ENCODE peak calls at places on chromosome 13, in nine cellular contexts. One of them, this sample, is unnamed.

GRCh38 chr13:98681017-98681416 is 71.5 kb downstream of the SLC15A1 start:
- DNase-seq in ovary: no peak
- DNase-seq in naive thymus-derived CD4-positive, alpha-beta T cell: no peak
- DNase-seq in aorta: no peak
- DNase-seq in esophagus muscularis mucosa: no peak
- DNase-seq in dorsolateral prefrontal cortex: no peak
- DNase-seq in CD4-positive, alpha-beta T cell: no peak
- DNase-seq in fibroblast of lung: no peak
- DNase-seq in lung: no peak
- DNase-seq in this sample: no peak

GRCh38 chr13:41465215-41465907 is 8.0 kb downstream of the RGCC start:
- DNase-seq in ovary: no peak
- DNase-seq in naive thymus-derived CD4-positive, alpha-beta T cell: peak; percentile 63
- DNase-seq in aorta: no peak
- DNase-seq in esophagus muscularis mucosa: no peak
- DNase-seq in dorsolateral prefrontal cortex: no peak
- DNase-seq in CD4-positive, alpha-beta T cell: peak; percentile 85
- DNase-seq in fibroblast of lung: peak; percentile 88
- DNase-seq in lung: peak; percentile 45
- DNase-seq in this sample: no peak

GRCh38 chr13:93714171-93714570 is 487.6 kb downstream of the GPC6 start:
- DNase-seq in ovary: no peak
- DNase-seq in naive thymus-derived CD4-positive, alpha-beta T cell: no peak
- DNase-seq in aorta: no peak
- DNase-seq in esophagus muscularis mucosa: no peak
- DNase-seq in dorsolateral prefrontal cortex: no peak
- DNase-seq in CD4-positive, alpha-beta T cell: no peak
- DNase-seq in fibroblast of lung: peak; percentile 60
- DNase-seq in lung: no peak
- DNase-seq in this sample: no peak

GRCh38 chr13:80010286-80010831 is 330.6 kb downstream of the SPRY2 start:
- DNase-seq in ovary: no peak
- DNase-seq in naive thymus-derived CD4-positive, alpha-beta T cell: no peak
- DNase-seq in aorta: no peak
- DNase-seq in esophagus muscularis mucosa: no peak
- DNase-seq in dorsolateral prefrontal cortex: peak; percentile 28
- DNase-seq in CD4-positive, alpha-beta T cell: no peak
- DNase-seq in fibroblast of lung: no peak
- DNase-seq in lung: no peak
- DNase-seq in this sample: peak; percentile 12

GRCh38 chr13:20439261-20439660 is 86.4 kb downstream of the CRYL1 start:
- DNase-seq in ovary: no peak
- DNase-seq in naive thymus-derived CD4-positive, alpha-beta T cell: no peak
- DNase-seq in aorta: no peak
- DNase-seq in esophagus muscularis mucosa: no peak
- DNase-seq in dorsolateral prefrontal cortex: no peak
- DNase-seq in CD4-positive, alpha-beta T cell: no peak
- DNase-seq in fibroblast of lung: peak; percentile 70
- DNase-seq in lung: no peak
- DNase-seq in this sample: no peak

GRCh38 chr13:32761472-32761871 is 175.2 kb downstream of the PDS5B start:
- DNase-seq in ovary: no peak
- DNase-seq in naive thymus-derived CD4-positive, alpha-beta T cell: no peak
- DNase-seq in aorta: no peak
- DNase-seq in esophagus muscularis mucosa: no peak
- DNase-seq in dorsolateral prefrontal cortex: no peak
- DNase-seq in CD4-positive, alpha-beta T cell: no peak
- DNase-seq in fibroblast of lung: no peak
- DNase-seq in lung: no peak
- DNase-seq in this sample: no peak

GRCh38 chr13:77325371-77325941 is 1.4 kb downstream of the MYCBP2 start:
- DNase-seq in ovary: no peak
- DNase-seq in naive thymus-derived CD4-positive, alpha-beta T cell: no peak
- DNase-seq in aorta: no peak
- DNase-seq in esophagus muscularis mucosa: no peak
- DNase-seq in dorsolateral prefrontal cortex: no peak
- DNase-seq in CD4-positive, alpha-beta T cell: no peak
- DNase-seq in fibroblast of lung: peak; percentile 6
- DNase-seq in lung: no peak
- DNase-seq in this sample: no peak

GRCh38 chr13:94009696-94010095 is 469.8 kb downstream of the DCT start:
- DNase-seq in ovary: no peak
- DNase-seq in naive thymus-derived CD4-positive, alpha-beta T cell: no peak
- DNase-seq in aorta: no peak
- DNase-seq in esophagus muscularis mucosa: no peak
- DNase-seq in dorsolateral prefrontal cortex: no peak
- DNase-seq in CD4-positive, alpha-beta T cell: no peak
- DNase-seq in fibroblast of lung: peak; percentile 59
- DNase-seq in lung: no peak
- DNase-seq in this sample: no peak

GRCh38 chr13:111530137-111530536 is 209.7 kb downstream of the TEX29 start:
- DNase-seq in ovary: no peak
- DNase-seq in naive thymus-derived CD4-positive, alpha-beta T cell: no peak
- DNase-seq in aorta: no peak
- DNase-seq in esophagus muscularis mucosa: no peak
- DNase-seq in dorsolateral prefrontal cortex: no peak
- DNase-seq in CD4-positive, alpha-beta T cell: no peak
- DNase-seq in fibroblast of lung: no peak
- DNase-seq in lung: no peak
- DNase-seq in this sample: no peak

GRCh38 chr13:44932850-44933251 is 56.4 kb downstream of the NUFIP1 start:
- DNase-seq in ovary: no peak
- DNase-seq in naive thymus-derived CD4-positive, alpha-beta T cell: no peak
- DNase-seq in aorta: no peak
- DNase-seq in esophagus muscularis mucosa: no peak
- DNase-seq in dorsolateral prefrontal cortex: no peak
- DNase-seq in CD4-positive, alpha-beta T cell: no peak
- DNase-seq in fibroblast of lung: peak; percentile 64
- DNase-seq in lung: no peak
- DNase-seq in this sample: no peak

GRCh38 chr13:112776971-112777370 is 87.1 kb downstream of the ATP11A start:
- DNase-seq in ovary: peak; percentile 11
- DNase-seq in naive thymus-derived CD4-positive, alpha-beta T cell: no peak
- DNase-seq in aorta: no peak
- DNase-seq in esophagus muscularis mucosa: no peak
- DNase-seq in dorsolateral prefrontal cortex: no peak
- DNase-seq in CD4-positive, alpha-beta T cell: no peak
- DNase-seq in fibroblast of lung: no peak
- DNase-seq in lung: no peak
- DNase-seq in this sample: no peak

DNA sequence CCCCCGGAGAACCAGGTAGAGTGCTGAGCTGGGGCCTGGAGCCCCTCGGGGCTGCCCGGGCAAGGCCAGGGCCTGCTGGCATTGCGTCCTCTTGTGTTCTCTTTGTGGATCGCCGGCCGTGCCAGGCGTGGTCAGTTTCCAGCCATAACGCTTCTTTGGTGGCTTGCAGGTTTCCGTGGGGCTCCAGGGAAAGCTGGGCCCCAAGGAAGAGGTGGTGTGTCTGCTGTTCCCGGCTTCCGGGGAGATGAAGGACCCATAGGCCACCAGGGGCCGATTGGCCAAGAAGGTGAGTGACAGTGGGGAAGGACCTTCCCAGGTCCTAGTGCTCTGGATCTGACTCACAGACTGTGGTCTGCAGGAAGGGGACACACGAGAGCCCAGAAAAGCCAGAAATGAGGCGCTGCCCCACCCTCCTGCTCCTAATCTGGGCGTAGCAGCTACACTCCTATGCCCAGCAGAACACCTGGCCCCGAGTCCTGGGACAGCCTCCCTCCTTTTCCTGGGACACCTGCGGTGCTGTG is 57.5 kb downstream of the RAB20 start:
- DNase-seq in ovary: no peak
- DNase-seq in naive thymus-derived CD4-positive, alpha-beta T cell: no peak
- DNase-seq in aorta: no peak
- DNase-seq in esophagus muscularis mucosa: no peak
- DNase-seq in dorsolateral prefrontal cortex: no peak
- DNase-seq in CD4-positive, alpha-beta T cell: no peak
- DNase-seq in fibroblast of lung: no peak
- DNase-seq in lung: no peak
- DNase-seq in this sample: no peak
- H3K27ac ChIP-seq in ovary: no peak overlapping the region
- H3K27ac ChIP-seq in naive thymus-derived CD4-positive, alpha-beta T cell: no peak overlapping the region
- H3K27ac ChIP-seq in aorta: no peak overlapping the region
- H3K27ac ChIP-seq in esophagus muscularis mucosa: peak overlapping the region; percentile 57
- H3K27ac ChIP-seq in dorsolateral prefrontal cortex: no peak overlapping the region
- H3K27ac ChIP-seq in CD4-positive, alpha-beta T cell: no peak overlapping the region
- H3K27ac ChIP-seq in fibroblast of lung: no peak overlapping the region
- H3K27ac ChIP-seq in lung: peak overlapping the region; percentile 39
- H3K27ac ChIP-seq in this sample: no peak overlapping the region

GRCh38 chr13:29740961-29741360 is 109.5 kb downstream of the UBL3 start:
- DNase-seq in ovary: no peak
- DNase-seq in naive thymus-derived CD4-positive, alpha-beta T cell: no peak
- DNase-seq in aorta: no peak
- DNase-seq in esophagus muscularis mucosa: no peak
- DNase-seq in dorsolateral prefrontal cortex: no peak
- DNase-seq in CD4-positive, alpha-beta T cell: no peak
- DNase-seq in fibroblast of lung: no peak
- DNase-seq in lung: no peak
- DNase-seq in this sample: no peak

GRCh38 chr13:29748097-29748496 is 102.3 kb downstream of the UBL3 start:
- DNase-seq in ovary: no peak
- DNase-seq in naive thymus-derived CD4-positive, alpha-beta T cell: no peak
- DNase-seq in aorta: no peak
- DNase-seq in esophagus muscularis mucosa: no peak
- DNase-seq in dorsolateral prefrontal cortex: no peak
- DNase-seq in CD4-positive, alpha-beta T cell: no peak
- DNase-seq in fibroblast of lung: no peak
- DNase-seq in lung: no peak
- DNase-seq in this sample: no peak

GRCh38 chr13:29746167-29746677 is 104.2 kb downstream of the UBL3 start:
- DNase-seq in ovary: no peak
- DNase-seq in naive thymus-derived CD4-positive, alpha-beta T cell: no peak
- DNase-seq in aorta: no peak
- DNase-seq in esophagus muscularis mucosa: peak; percentile 5
- DNase-seq in dorsolateral prefrontal cortex: no peak
- DNase-seq in CD4-positive, alpha-beta T cell: no peak
- DNase-seq in fibroblast of lung: no peak
- DNase-seq in lung: no peak
- DNase-seq in this sample: no peak

GRCh38 chr13:29745704-29746103 is 104.7 kb downstream of the UBL3 start:
- DNase-seq in ovary: no peak
- DNase-seq in naive thymus-derived CD4-positive, alpha-beta T cell: no peak
- DNase-seq in aorta: no peak
- DNase-seq in esophagus muscularis mucosa: peak; percentile 82
- DNase-seq in dorsolateral prefrontal cortex: no peak
- DNase-seq in CD4-positive, alpha-beta T cell: no peak
- DNase-seq in fibroblast of lung: no peak
- DNase-seq in lung: no peak
- DNase-seq in this sample: no peak

DNA sequence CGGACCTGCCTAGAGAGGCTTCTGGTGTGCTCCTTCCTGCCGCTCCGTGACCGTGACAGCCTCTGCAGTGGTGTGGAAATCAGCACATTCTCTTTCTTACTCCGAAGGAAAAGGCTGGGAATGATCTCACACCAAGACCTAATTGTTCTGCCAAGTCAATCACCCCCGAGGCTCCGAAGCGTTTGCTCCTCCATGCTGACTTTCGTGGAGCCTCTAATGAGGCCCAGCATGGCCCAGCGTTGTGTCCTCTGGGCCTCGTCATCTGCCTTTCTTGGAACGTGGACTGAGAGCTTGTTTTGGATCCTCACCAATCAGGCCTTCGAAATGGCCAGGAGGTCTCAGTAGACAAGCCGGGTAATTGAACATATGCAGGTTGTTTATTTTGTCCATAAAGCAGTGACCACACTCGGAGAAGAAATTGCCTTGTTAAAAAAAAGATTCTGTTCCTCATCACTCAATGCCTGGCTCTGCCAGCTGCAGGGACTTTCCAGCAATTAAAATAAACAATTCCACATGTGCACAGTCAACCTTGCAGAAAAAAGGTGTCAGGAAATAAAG is 107.1 kb downstream of the UBL3 start:
- DNase-seq in ovary: no peak
- DNase-seq in naive thymus-derived CD4-positive, alpha-beta T cell: no peak
- DNase-seq in aorta: no peak
- DNase-seq in esophagus muscularis mucosa: peak; percentile 91
- DNase-seq in dorsolateral prefrontal cortex: no peak
- DNase-seq in CD4-positive, alpha-beta T cell: no peak
- DNase-seq in fibroblast of lung: peak; percentile 76
- DNase-seq in lung: no peak
- DNase-seq in this sample: no peak
- H3K27ac ChIP-seq in ovary: no peak overlapping the region
- H3K27ac ChIP-seq in naive thymus-derived CD4-positive, alpha-beta T cell: no peak overlapping the region
- H3K27ac ChIP-seq in aorta: no peak overlapping the region
- H3K27ac ChIP-seq in esophagus muscularis mucosa: peak overlapping the region; percentile 68
- H3K27ac ChIP-seq in dorsolateral prefrontal cortex: no peak overlapping the region
- H3K27ac ChIP-seq in CD4-positive, alpha-beta T cell: no peak overlapping the region
- H3K27ac ChIP-seq in fibroblast of lung: no peak overlapping the region
- H3K27ac ChIP-seq in lung: no peak overlapping the region
- H3K27ac ChIP-seq in this sample: no peak overlapping the region

DNA sequence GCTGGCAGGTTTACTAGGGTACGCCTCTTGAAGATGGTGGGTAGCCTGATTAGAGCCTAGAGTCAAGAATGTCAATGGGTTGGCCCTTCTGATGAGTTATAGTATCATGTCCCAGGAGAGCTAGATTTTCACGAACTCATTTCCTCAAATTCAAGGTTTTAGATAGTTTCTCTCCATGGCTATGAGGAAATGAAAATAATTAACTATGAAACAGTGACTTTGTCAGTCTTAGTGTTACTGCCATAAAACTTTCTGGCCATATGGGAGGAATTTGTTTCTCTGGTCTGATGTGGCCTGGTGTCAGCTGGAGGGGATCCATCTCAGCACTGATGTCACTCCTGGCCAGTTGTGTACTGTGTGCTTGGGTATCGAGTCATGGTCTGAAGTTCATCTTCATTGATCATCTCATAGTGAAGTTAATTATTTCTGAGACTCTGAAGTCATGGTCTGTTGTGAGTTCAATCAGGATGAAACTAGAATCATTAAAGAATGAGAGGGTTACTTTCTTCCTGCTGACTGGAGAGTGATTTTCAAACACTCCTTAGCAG is 49.4 kb upstream of the TNFSF11 start:
- DNase-seq in ovary: no peak
- DNase-seq in naive thymus-derived CD4-positive, alpha-beta T cell: no peak
- DNase-seq in aorta: no peak
- DNase-seq in esophagus muscularis mucosa: no peak
- DNase-seq in dorsolateral prefrontal cortex: no peak
- DNase-seq in CD4-positive, alpha-beta T cell: no peak
- DNase-seq in fibroblast of lung: no peak
- DNase-seq in lung: no peak
- DNase-seq in this sample: no peak
- H3K27ac ChIP-seq in ovary: no peak overlapping the region
- H3K27ac ChIP-seq in naive thymus-derived CD4-positive, alpha-beta T cell: no peak overlapping the region
- H3K27ac ChIP-seq in aorta: no peak overlapping the region
- H3K27ac ChIP-seq in esophagus muscularis mucosa: no peak overlapping the region
- H3K27ac ChIP-seq in dorsolateral prefrontal cortex: no peak overlapping the region
- H3K27ac ChIP-seq in CD4-positive, alpha-beta T cell: no peak overlapping the region
- H3K27ac ChIP-seq in fibroblast of lung: no peak overlapping the region
- H3K27ac ChIP-seq in lung: no peak overlapping the region
- H3K27ac ChIP-seq in this sample: no peak overlapping the region

DNA sequence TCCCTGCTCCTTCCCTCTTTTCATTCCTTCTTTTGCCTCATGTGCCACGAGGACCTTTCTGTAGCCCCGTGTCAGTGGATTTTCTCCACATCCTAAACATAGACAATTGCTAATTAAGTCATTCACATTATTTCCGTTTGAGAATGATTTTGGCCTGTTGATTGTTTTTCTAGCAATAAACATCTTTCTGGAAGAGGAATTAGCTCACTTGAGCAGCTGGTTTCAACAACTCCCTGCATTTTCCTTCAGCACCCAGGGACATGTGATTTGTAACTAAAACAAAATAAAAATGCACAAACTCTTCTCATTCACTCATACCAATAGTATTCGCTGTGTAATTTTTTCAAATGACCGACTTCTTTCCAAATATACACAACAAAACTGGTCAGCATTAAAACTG is 40.6 kb downstream of the RAP2A start:
- DNase-seq in ovary: no peak
- DNase-seq in naive thymus-derived CD4-positive, alpha-beta T cell: no peak
- DNase-seq in aorta: no peak
- DNase-seq in esophagus muscularis mucosa: no peak
- DNase-seq in dorsolateral prefrontal cortex: no peak
- DNase-seq in CD4-positive, alpha-beta T cell: no peak
- DNase-seq in fibroblast of lung: no peak
- DNase-seq in lung: no peak
- DNase-seq in this sample: no peak
- H3K27ac ChIP-seq in ovary: no peak overlapping the region
- H3K27ac ChIP-seq in naive thymus-derived CD4-positive, alpha-beta T cell: no peak overlapping the region
- H3K27ac ChIP-seq in aorta: no peak overlapping the region
- H3K27ac ChIP-seq in esophagus muscularis mucosa: no peak overlapping the region
- H3K27ac ChIP-seq in dorsolateral prefrontal cortex: no peak overlapping the region
- H3K27ac ChIP-seq in CD4-positive, alpha-beta T cell: no peak overlapping the region
- H3K27ac ChIP-seq in fibroblast of lung: no peak overlapping the region
- H3K27ac ChIP-seq in lung: no peak overlapping the region
- H3K27ac ChIP-seq in this sample: no peak overlapping the region

This sample was measured in substantia nigra.